ENCODE peak calls at places on chromosomes 5 and 9, in four cellular contexts. J is HCT116, T is K562, H is H1. I is an unnamed sample.

GRCh38 chr5:79146352-79146751 is 34.7 kb downstream of the BHMT start:
- DNase-seq in T (no peak), H (no peak), J (no peak), I (no peak)

GRCh38 chr5:5616247-5616895 is 193.9 kb downstream of the ICE1 start:
- DNase-seq in J (no peak), T (no peak), H (no peak), I (peak)

GRCh38 chr9:18632624-18633407 is 158.9 kb downstream of the ADAMTSL1 start:
- DNase-seq in J (no peak), H (no peak), T (no peak), I (no peak)

GRCh38 chr5:136040746-136041415 is 12.1 kb downstream of the TGFBI start:
- DNase-seq in H (no peak), J (no peak), T (no peak), I (no peak)

GRCh38 chr5:33788922-33789321 is 102.9 kb downstream of the ADAMTS12 start:
- DNase-seq in H (no peak), T (no peak), J (no peak), I (no peak)

GRCh38 chr5:142425286-142426065 is 100.7 kb upstream of the SPRY4 start:
- DNase-seq in T (no peak), J (no peak), H (no peak), I (no peak)

GRCh38 chr9:108761530-108762347 is 94.0 kb downstream of the ACTL7B start:
- DNase-seq in T (peak), H (peak), J (peak), I (peak)

GRCh38 chr9:81613002-81613750 is 76.2 kb downstream of the TLE1 start:
- DNase-seq in T (no peak), J (no peak), H (no peak), I (peak)

GRCh38 chr9:35652829-35653209 is 2.1 kb upstream of the SIT1 start:
- DNase-seq in H (no peak), J (no peak), T (no peak), I (no peak)

GRCh38 chr5:168612123-168612522 is 33.0 kb upstream of the PANK3 start:
- DNase-seq in H (no peak), T (no peak), J (no peak), I (no peak)

GRCh38 chr9:90608141-90608540 is 34.5 kb downstream of the DIRAS2 start:
- DNase-seq in J (no peak), H (no peak), T (no peak), I (no peak)

GRCh38 chr9:2613730-2614271 is 7.8 kb upstream of the VLDLR start:
- DNase-seq in H (no peak), T (no peak), J (no peak), I (no peak)

GRCh38 chr5:140172473-140172872 is 2.5 kb upstream of the CYSTM1 start:
- DNase-seq in J (no peak), T (no peak), H (no peak), I (no peak)

GRCh38 chr5:10760033-10760975 is 730 bp downstream of the DAP start:
- DNase-seq in T (peak), J (peak), H (no peak), I (peak)
- TF ChIP-seq SIN3A in T (no peak), J (peak), H (no peak), I (no peak)

GRCh38 chr9:38424918-38425317 is 664 bp upstream of the IGFBPL1 start:
- DNase-seq in J (no peak), T (no peak), H (no peak), I (no peak)

GRCh38 chr9:38423273-38423938 is 848 bp downstream of the IGFBPL1 start:
- DNase-seq in T (no peak), H (no peak), J (no peak), I (peak)

GRCh38 chr9:38421498-38422211 is 2.6 kb downstream of the IGFBPL1 start:
- DNase-seq in H (no peak), J (no peak), T (no peak), I (peak)

GRCh38 chr9:38423939-38424843 is at the start of gene IGFBPL1:
- DNase-seq in H (peak), J (no peak), T (no peak), I (peak)

DNA sequence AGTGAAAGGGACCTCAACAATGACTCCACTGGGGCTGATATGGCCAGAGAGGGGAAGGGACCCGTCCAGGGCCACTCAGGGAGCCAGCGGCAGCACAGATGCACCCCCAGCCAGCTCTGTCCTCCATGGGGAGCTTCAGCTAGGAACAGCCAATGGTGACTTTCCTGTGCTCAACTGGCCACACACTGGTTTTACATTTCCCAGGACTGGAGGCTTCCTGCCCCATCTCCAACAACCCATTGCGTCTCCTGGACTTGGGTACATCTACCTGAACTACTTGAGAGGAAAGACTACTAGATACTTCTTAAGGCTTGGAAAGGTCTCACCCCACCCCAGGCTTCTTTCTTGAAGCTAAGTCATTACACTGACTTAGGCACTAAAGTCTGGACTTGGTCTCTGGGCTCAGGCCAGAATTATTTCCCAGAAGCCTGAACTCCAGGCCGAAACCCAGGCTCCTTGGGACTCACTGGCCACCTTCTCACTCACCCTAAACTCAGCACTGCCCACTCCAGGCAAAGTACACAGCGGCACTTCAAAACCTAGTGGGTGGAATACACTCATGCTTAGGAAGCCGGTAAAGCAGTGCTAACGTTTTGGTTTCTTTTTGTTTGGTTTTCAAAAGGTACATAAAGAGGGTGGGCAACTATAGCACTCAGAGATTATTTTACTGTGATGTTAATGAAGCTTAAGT is 1.6 kb downstream of the IGFBPL1 start:
- DNase-seq in H (no peak), J (no peak), T (no peak), I (peak)
- H3K4me3 ChIP-seq in H (no peak), J (no peak), T (no peak), I (peak)

GRCh38 chr9:114278881-114279570 is 43.9 kb upstream of the ORM1 start:
- DNase-seq in T (no peak), H (peak), J (peak), I (no peak)
- TF ChIP-seq RAD21 in T (no peak), H (no peak), J (peak), I (no peak)

DNA sequence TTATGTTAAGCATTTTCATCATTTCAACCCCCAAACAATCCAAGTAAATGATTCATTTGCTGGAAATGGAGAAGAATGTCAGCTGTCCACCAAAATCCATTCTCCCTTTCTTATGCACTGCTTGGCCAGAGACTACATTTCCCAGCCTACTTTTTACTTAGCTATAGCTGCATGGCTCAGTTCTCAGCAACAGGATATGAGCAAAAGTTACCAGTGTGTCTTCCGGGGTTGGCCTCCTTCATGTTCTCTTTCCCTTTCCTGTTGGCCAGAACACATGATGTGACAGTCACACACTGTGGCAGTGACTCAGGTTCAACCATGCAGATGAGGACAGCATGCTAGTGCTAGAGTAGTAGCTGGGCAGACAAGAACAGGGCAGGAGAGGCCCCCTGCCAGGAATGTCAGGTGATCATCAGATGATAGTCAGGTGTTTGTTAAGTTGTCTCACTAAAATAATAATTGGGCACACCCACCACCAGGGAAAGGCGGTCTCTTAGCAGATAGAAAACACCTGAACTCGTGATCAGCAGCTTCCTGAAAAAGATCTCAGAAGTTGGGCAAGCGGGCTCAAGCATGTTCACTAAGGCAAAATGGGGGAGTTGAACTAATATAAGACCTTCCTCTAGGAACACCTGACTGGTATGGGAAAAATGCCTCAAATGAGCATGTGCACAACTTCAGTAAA is 12.2 kb downstream of the GPR150 start:
- DNase-seq in H (no peak), T (no peak), J (no peak), I (no peak)
- TF ChIP-seq SIN3A in H (no peak), T (no peak), J (no peak), I (no peak)